ENCODE peak calls at places on chromosome 3, in eight cellular contexts. X is adrenal gland, R is ovary, W is testis, O is Peyer's patch, Q is heart left ventricle, T is transverse colon, I is H1. E is an unnamed sample.

GRCh38 chr3:113532698-113533533 is 561 bp downstream of the SIDT1 start:
- DNase-seq in X (peak), R (no peak), W (peak), O (peak), Q (peak), T (peak), I (peak), E (no peak)

GRCh38 chr3:120622870-120623718 is 27.0 kb downstream of the NDUFB4 start:
- DNase-seq in X (peak), R (no peak), W (peak), O (no peak), Q (no peak), T (peak), I (peak), E (no peak)

GRCh38 chr3:12752803-12753202 is 6.3 kb downstream of the TMEM40 start:
- DNase-seq in X (no peak), R (no peak), W (no peak), O (no peak), Q (no peak), T (no peak), I (no peak), E (no peak)

GRCh38 chr3:8324727-8325126 is 176.9 kb upstream of the LMCD1 start:
- DNase-seq in X (peak), R (no peak), W (peak), O (peak), Q (peak), T (peak), I (peak), E (no peak)

GRCh38 chr3:4528802-4529201 is 35.7 kb downstream of the ITPR1 start:
- DNase-seq in X (no peak), R (no peak), W (no peak), O (no peak), Q (no peak), T (no peak), I (no peak), E (no peak)

GRCh38 chr3:138747229-138747628 is 87.5 kb downstream of the PIK3CB start:
- DNase-seq in X (no peak), R (no peak), W (no peak), O (no peak), Q (no peak), T (no peak), I (no peak), E (no peak)

GRCh38 chr3:63974451-63974850 is 48.8 kb downstream of the PSMD6 start:
- DNase-seq in X (no peak), R (no peak), W (no peak), O (no peak), Q (no peak), T (no peak), I (no peak), E (no peak)

GRCh38 chr3:135891121-135891520 is 74.4 kb upstream of the PPP2R3A start:
- DNase-seq in X (no peak), R (no peak), W (no peak), O (no peak), Q (no peak), T (no peak), I (no peak), E (no peak)

GRCh38 chr3:14775011-14775410 is 43.8 kb upstream of the FGD5 start:
- DNase-seq in X (peak), R (no peak), W (no peak), O (no peak), Q (no peak), T (no peak), I (peak), E (no peak)

GRCh38 chr3:83928391-83928790 is 1030.4 kb upstream of the CADM2 start:
- DNase-seq in X (peak), R (no peak), W (peak), O (no peak), Q (no peak), T (no peak), I (peak), E (no peak)

GRCh38 chr3:33751320-33751719 is 33.3 kb upstream of the CLASP2 start:
- DNase-seq in X (no peak), R (no peak), W (no peak), O (no peak), Q (no peak), T (no peak), I (no peak), E (no peak)

GRCh38 chr3:190825389-190826016 is 37.0 kb downstream of the GMNC start:
- DNase-seq in X (no peak), R (no peak), W (no peak), O (no peak), Q (no peak), T (no peak), I (no peak), E (no peak)

GRCh38 chr3:131386429-131386926 is 4.9 kb downstream of the NUDT16 start:
- DNase-seq in X (peak), R (no peak), W (peak), O (no peak), Q (peak), T (peak), I (no peak), E (peak)

GRCh38 chr3:67458406-67458805 is 196.0 kb downstream of the SUCLG2 start:
- DNase-seq in X (no peak), R (no peak), W (no peak), O (no peak), Q (no peak), T (no peak), I (no peak), E (no peak)

GRCh38 chr3:188720636-188721035 is 451.1 kb upstream of the TPRG1 start:
- DNase-seq in X (no peak), R (no peak), W (no peak), O (no peak), Q (no peak), T (no peak), I (no peak), E (no peak)

GRCh38 chr3:142209655-142210054 is 15.7 kb downstream of the GK5 start:
- DNase-seq in X (peak), R (peak), W (peak), O (no peak), Q (no peak), T (no peak), I (no peak), E (no peak)

GRCh38 chr3:46922871-46923558 is 45.5 kb downstream of the PTH1R start:
- DNase-seq in X (no peak), R (no peak), W (no peak), O (no peak), Q (peak), T (peak), I (no peak), E (peak)

GRCh38 chr3:83649692-83650091 is 1309.1 kb upstream of the CADM2 start:
- DNase-seq in X (no peak), R (no peak), W (no peak), O (no peak), Q (peak), T (no peak), I (no peak), E (no peak)

GRCh38 chr3:86537171-86537570 is 453.8 kb downstream of the VGLL3 start:
- DNase-seq in X (no peak), R (no peak), W (no peak), O (no peak), Q (no peak), T (no peak), I (no peak), E (no peak)

GRCh38 chr3:30673425-30674341 is 67.3 kb downstream of the TGFBR2 start:
- DNase-seq in X (no peak), R (no peak), W (no peak), O (no peak), Q (no peak), T (no peak), I (no peak), E (no peak)

GRCh38 chr3:148642616-148643015 is 55.1 kb upstream of the AGTR1 start:
- DNase-seq in X (no peak), R (no peak), W (no peak), O (no peak), Q (no peak), T (no peak), I (no peak), E (no peak)

GRCh38 chr3:33134026-33134625 is 20.3 kb downstream of the CRTAP start:
- DNase-seq in X (no peak), R (no peak), W (no peak), O (no peak), Q (no peak), T (no peak), I (no peak), E (no peak)

GRCh38 chr3:64489361-64490044 is 198.3 kb downstream of the ADAMTS9 start:
- DNase-seq in X (no peak), R (peak), W (peak), O (no peak), Q (no peak), T (peak), I (peak), E (no peak)

GRCh38 chr3:143170043-143170442 is 50.5 kb downstream of the CHST2 start:
- DNase-seq in X (no peak), R (no peak), W (no peak), O (no peak), Q (no peak), T (no peak), I (no peak), E (no peak)

GRCh38 chr3:188900421-188900941 is 271.3 kb upstream of the TPRG1 start:
- DNase-seq in X (no peak), R (no peak), W (no peak), O (no peak), Q (no peak), T (no peak), I (no peak), E (no peak)

GRCh38 chr3:186786810-186787375 is 3.5 kb downstream of the EIF4A2 start:
- DNase-seq in X (no peak), R (no peak), W (no peak), O (no peak), Q (no peak), T (no peak), I (no peak), E (no peak)
- TF ChIP-seq POLR2A in X (no peak), R (no peak), W (no peak), O (no peak), Q (no peak), T (no peak), I (peak), E (no peak)

DNA sequence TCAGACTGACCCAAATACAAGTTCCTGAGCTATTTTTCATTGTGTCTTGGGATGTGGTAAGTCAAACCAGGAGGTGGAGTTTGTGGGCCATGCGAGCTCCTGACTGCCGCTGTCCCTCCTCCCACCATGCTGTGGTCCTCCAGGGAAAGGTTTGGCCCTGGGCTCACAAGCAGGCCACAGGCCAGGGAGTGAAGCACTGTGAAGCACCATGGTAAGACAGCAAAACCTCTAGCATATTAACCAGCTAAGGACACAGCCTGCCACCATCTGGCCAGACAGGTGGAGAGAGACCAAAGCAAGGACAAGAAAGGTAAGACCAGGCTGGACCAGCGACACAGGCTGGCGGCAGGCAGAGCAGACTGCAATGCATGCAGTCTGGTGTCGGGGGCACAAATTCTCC is 15.3 kb downstream of the RAB43 start:
- DNase-seq in X (peak), R (no peak), W (peak), O (no peak), Q (no peak), T (no peak), I (no peak), E (no peak)
- TF ChIP-seq CTCF in X (no peak), R (no peak), W (no peak), O (no peak), Q (peak), T (no peak), I (no peak), E (no peak)

GRCh38 chr3:162721736-162722135 is 1225.1 kb downstream of the OTOL1 start:
- DNase-seq in X (no peak), R (no peak), W (no peak), O (no peak), Q (no peak), T (no peak), I (no peak), E (no peak)

GRCh38 chr3:162718697-162719096 is 1222.1 kb downstream of the OTOL1 start:
- DNase-seq in X (no peak), R (no peak), W (no peak), O (no peak), Q (no peak), T (no peak), I (no peak), E (no peak)

GRCh38 chr3:162722336-162722735 is 1225.7 kb downstream of the OTOL1 start:
- DNase-seq in X (no peak), R (no peak), W (no peak), O (no peak), Q (no peak), T (no peak), I (no peak), E (no peak)

GRCh38 chr3:162719684-162720341 is 1223.2 kb downstream of the OTOL1 start:
- DNase-seq in X (no peak), R (no peak), W (no peak), O (no peak), Q (no peak), T (no peak), I (no peak), E (no peak)
- H3K27ac ChIP-seq in X (no peak), R (no peak), W (no peak), O (no peak), Q (no peak), T (no peak), I (no peak), E (no peak)

DNA sequence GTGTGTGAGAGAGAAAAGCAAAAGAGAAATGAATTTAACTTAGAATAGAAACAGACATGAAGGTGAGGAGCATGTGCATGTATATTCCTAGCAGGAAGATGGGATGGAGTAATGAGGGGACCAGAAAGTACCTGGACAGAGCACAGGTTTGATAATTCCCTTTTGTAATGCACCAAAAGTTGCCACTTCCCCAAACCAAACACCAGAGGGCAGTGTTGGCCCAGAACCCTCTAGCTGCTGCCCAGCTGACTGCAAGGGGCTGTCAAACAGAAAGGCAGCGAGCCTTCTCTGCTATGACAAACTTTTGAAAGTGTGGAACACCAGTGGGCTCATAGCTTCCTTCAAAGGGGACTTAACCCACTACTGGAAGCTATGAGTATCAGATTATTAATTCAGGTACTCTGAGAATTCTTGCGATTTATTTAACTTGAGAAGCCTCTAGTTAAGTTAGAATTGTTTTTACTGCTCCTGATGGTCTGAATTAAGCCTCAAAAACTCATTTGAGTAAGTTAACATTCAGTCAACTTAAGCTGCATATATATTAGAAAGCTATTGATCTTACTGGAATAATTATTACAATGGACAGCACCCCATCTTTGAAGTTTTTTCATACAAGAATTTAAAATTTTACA is 234.9 kb downstream of the NEK10 start:
- DNase-seq in X (peak), R (peak), W (peak), O (peak), Q (peak), T (peak), I (peak), E (peak)
- TF ChIP-seq POLR2A in X (no peak), R (no peak), W (no peak), O (no peak), Q (no peak), T (no peak), I (no peak), E (no peak)

GRCh38 chr3:55486101-55486856 is 827 bp downstream of the WNT5A start:
- DNase-seq in X (peak), R (peak), W (peak), O (no peak), Q (peak), T (peak), I (peak), E (peak)

GRCh38 chr3:55487376-55488241 is 503 bp upstream of the WNT5A start:
- DNase-seq in X (no peak), R (peak), W (peak), O (no peak), Q (peak), T (peak), I (peak), E (no peak)

GRCh38 chr3:55488398-55489055 is 1.4 kb upstream of the WNT5A start:
- DNase-seq in X (peak), R (peak), W (peak), O (no peak), Q (no peak), T (peak), I (peak), E (peak)

GRCh38 chr3:55485208-55485791 is 1.8 kb downstream of the WNT5A start:
- DNase-seq in X (peak), R (peak), W (peak), O (no peak), Q (peak), T (peak), I (peak), E (peak)

GRCh38 chr3:55486857-55487375 is at the start of gene WNT5A:
- DNase-seq in X (no peak), R (peak), W (peak), O (no peak), Q (no peak), T (peak), I (no peak), E (no peak)
- TF ChIP-seq CTCF in X (no peak), R (no peak), W (no peak), O (no peak), Q (no peak), T (no peak), I (no peak), E (no peak)

GRCh38 chr3:51621091-51621892 is 49.8 kb upstream of the TEX264 start:
- DNase-seq in X (peak), R (no peak), W (no peak), O (no peak), Q (no peak), T (no peak), I (no peak), E (peak)

GRCh38 chr3:51622868-51623267 is 48.2 kb upstream of the TEX264 start:
- DNase-seq in X (no peak), R (no peak), W (peak), O (no peak), Q (no peak), T (no peak), I (no peak), E (no peak)

GRCh38 chr3:51622402-51622801 is 48.6 kb upstream of the TEX264 start:
- DNase-seq in X (no peak), R (no peak), W (no peak), O (no peak), Q (no peak), T (no peak), I (no peak), E (no peak)

GRCh38 chr3:51619983-51620382 is 51.1 kb upstream of the TEX264 start:
- DNase-seq in X (no peak), R (no peak), W (no peak), O (no peak), Q (no peak), T (no peak), I (no peak), E (no peak)

DNA sequence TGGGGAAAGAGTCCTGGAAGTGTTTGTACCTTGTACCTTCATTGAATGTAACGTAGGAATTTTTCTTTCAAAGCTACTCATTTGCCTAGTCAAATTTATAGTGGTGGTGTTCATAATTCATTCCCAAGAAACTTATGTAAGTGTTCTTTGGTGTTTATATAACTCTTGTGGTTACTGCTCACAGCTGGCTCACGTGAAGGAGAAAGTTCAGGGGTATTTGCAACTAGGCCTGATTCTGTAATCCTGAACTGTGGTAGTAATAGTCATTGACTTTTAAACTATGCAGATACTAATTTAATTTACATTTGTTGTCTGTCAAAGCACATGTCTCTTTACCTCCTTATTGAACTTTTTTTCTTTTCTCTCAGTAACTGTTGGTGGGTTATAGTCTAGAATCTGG is 50.5 kb upstream of the TEX264 start:
- DNase-seq in X (no peak), R (no peak), W (no peak), O (no peak), Q (no peak), T (no peak), I (no peak), E (no peak)
- H3K27ac ChIP-seq in X (peak), R (peak), W (peak), O (no peak), Q (no peak), T (peak), I (no peak), E (peak)

GRCh38 chr3:197015790-197016705 is 13.6 kb downstream of the MELTF start:
- DNase-seq in X (no peak), R (no peak), W (no peak), O (no peak), Q (peak), T (no peak), I (no peak), E (no peak)
- TF ChIP-seq POLR2A in X (no peak), R (no peak), W (no peak), O (no peak), Q (no peak), T (no peak), I (no peak), E (no peak)

DNA sequence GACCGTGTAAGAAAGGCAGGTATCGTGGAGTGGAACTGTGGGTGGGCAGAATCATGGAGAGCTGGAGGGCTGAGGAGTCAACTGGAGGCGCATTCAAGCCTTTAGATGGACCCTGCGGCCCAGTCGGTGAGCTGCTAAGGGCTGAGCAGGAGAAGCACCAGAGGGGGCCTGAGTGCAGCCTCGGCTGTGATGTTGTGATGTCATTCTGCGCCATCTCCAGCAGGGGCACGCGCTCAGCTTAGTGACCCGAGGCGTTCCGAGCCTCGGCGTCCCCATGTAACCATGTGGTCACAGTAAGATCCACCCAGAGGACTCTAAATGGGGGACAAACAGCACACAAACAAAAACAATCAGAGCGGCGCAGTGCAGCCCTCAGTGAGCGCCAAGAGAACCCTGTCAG is 76.8 kb downstream of the VGLL4 start:
- DNase-seq in X (no peak), R (peak), W (no peak), O (no peak), Q (no peak), T (no peak), I (no peak), E (no peak)
- TF ChIP-seq CTCF in X (no peak), R (no peak), W (no peak), O (no peak), Q (no peak), T (no peak), I (no peak), E (no peak)

GRCh38 chr3:128282392-128283196 is 129.3 kb downstream of the EEFSEC start:
- DNase-seq in X (peak), R (peak), W (peak), O (no peak), Q (peak), T (peak), I (peak), E (peak)
- H3K27ac ChIP-seq in X (no peak), R (peak), W (peak), O (no peak), Q (peak), T (peak), I (no peak), E (no peak)

GRCh38 chr3:31981206-31982181 is at the start of the genes OSBPL10 and ZNF860:
- DNase-seq in X (peak), R (peak), W (peak), O (peak), Q (peak), T (peak), I (peak), E (peak)
- TF ChIP-seq POLR2A in X (peak), R (no peak), W (no peak), O (peak), Q (peak), T (peak), I (no peak), E (peak)